ENCODE peak calls at places on chromosomes 12 and 14, in ten cellular contexts. C is A172; B is left cardiac atrium; L is effector memory CD8-positive, alpha-beta T cell; N is H54; X is AG10803; R is NCI-H774; J is T-helper 2 cell; K is activated CD4-positive, alpha-beta T cell treated with anti-CD3 and anti-CD28 coated beads for 48 hours; W is RPMI7951. D is an unnamed sample.

GRCh38 chr12:75525263-75525662 is 13.9 kb upstream of the KRR1 start:
- DNase-seq in L (no peak), X (no peak), R (no peak), C (no peak), W (no peak), J (no peak), K (no peak), N (no peak), B (no peak), D (no peak)

GRCh38 chr14:75401356-75401755 is 26.5 kb upstream of the JDP2 start:
- DNase-seq in J (no peak), R (no peak), B (peak; percentile 77), X (peak; percentile 79), K (no peak), L (no peak), W (no peak), C (no peak), N (no peak), D (no peak)

GRCh38 chr12:52691076-52691764 is 11.0 kb upstream of the KRT1 start:
- DNase-seq in W (no peak), K (peak; percentile 54), L (peak; percentile 30), R (peak; percentile 16), J (peak; percentile 46), B (peak; percentile 27), X (no peak), C (no peak), N (no peak), D (no peak)

GRCh38 chr14:77488558-77488957 is 10.1 kb downstream of the ISM2 start:
- DNase-seq in B (no peak), R (no peak), K (no peak), W (no peak), N (no peak), C (no peak), X (no peak), L (no peak), J (no peak), D (no peak)

GRCh38 chr12:71838661-71839060 is 898 bp upstream of the TBC1D15 start:
- DNase-seq in N (no peak), B (no peak), L (no peak), K (no peak), J (no peak), C (no peak), X (no peak), W (no peak), R (no peak), D (no peak)

GRCh38 chr14:71355324-71356201 is 448.3 kb downstream of the PCNX1 start:
- DNase-seq in B (peak; percentile 26), C (no peak), J (no peak), X (peak; percentile 93), W (no peak), L (no peak), K (no peak), R (no peak), N (no peak), D (no peak)

GRCh38 chr14:69868363-69868963 is 10.8 kb upstream of the SMOC1 start:
- DNase-seq in L (no peak), C (no peak), B (no peak), W (no peak), N (no peak), J (no peak), K (no peak), R (no peak), X (no peak), D (no peak)

GRCh38 chr12:96121271-96121711 is 72.9 kb upstream of the ELK3 start:
- DNase-seq in C (no peak), J (no peak), K (no peak), L (no peak), B (no peak), X (no peak), N (no peak), W (peak; percentile 66), R (no peak), D (no peak)

GRCh38 chr14:46820291-46820690 is 168.7 kb upstream of the RPL10L start:
- DNase-seq in C (no peak), K (no peak), W (no peak), N (no peak), R (no peak), L (no peak), X (no peak), B (no peak), J (no peak), D (no peak)

GRCh38 chr12:64097346-64098105 is 124.6 kb downstream of the KICS2 start:
- DNase-seq in R (peak; percentile 34), W (peak; percentile 68), L (no peak), B (no peak), N (no peak), C (peak; percentile 31), X (no peak), K (no peak), J (no peak), D (no peak)

GRCh38 chr14:88013750-88014349 is 8.9 kb downstream of the GPR65 start:
- DNase-seq in W (peak; percentile 57), N (peak; percentile 5), B (peak; percentile 71), L (peak; percentile 44), J (peak; percentile 47), R (peak; percentile 64), X (peak; percentile 74), C (peak; percentile 46), K (peak; percentile 41), D (peak; percentile 84)

GRCh38 chr12:118219106-118219505 is 83.2 kb downstream of the PEBP1 start:
- DNase-seq in K (no peak), B (no peak), C (no peak), L (no peak), J (no peak), N (no peak), W (no peak), X (no peak), R (no peak), D (no peak)